ENCODE peak calls at places on chromosomes 16 and 17, in ten cellular contexts. I is Panc1, U is heart left ventricle, A is GM23338, K is GM23248, R is ascending aorta, G is upper lobe of right lung, Z is breast epithelium, F is esophagus squamous epithelium, L is tibial nerve. O is an unnamed sample. For H3K4me1, the result is how much of the 10 kb centered on the place peaks cover.

GRCh38 chr17:68061512-68062313 is 26.2 kb downstream of the KPNA2 start:
- DNase-seq in I (no peak), U (no peak), A (no peak), K (peak), R (peak), G (no peak), Z (no peak), F (no peak), L (no peak), O (no peak)

GRCh38 chr16:81551141-81551808 is 106.7 kb downstream of the CMIP start:
- DNase-seq in I (no peak), U (no peak), A (no peak), K (peak), R (no peak), G (peak), Z (no peak), F (no peak), L (no peak), O (no peak)

GRCh38 chr16:53784312-53784711 is 80.4 kb downstream of the FTO start:
- DNase-seq in I (no peak), U (no peak), A (no peak), K (no peak), R (no peak), G (no peak), Z (no peak), F (no peak), L (no peak), O (no peak)

GRCh38 chr16:85395207-85395912 is 217.8 kb upstream of the GSE1 start:
- DNase-seq in I (no peak), U (peak), A (no peak), K (peak), R (peak), G (peak), Z (no peak), F (no peak), L (peak), O (no peak)

GRCh38 chr17:2796164-2797140 is at the start of gene RAP1GAP2:
- DNase-seq in I (no peak), U (peak), A (no peak), K (no peak), R (peak), G (peak), Z (no peak), F (peak), L (peak), O (no peak)

GRCh38 chr16:4981473-4981872 is 23.3 kb downstream of the SEC14L5 start:
- DNase-seq in I (no peak), U (no peak), A (no peak), K (no peak), R (no peak), G (no peak), Z (no peak), F (no peak), L (no peak), O (no peak)

GRCh38 chr17:64147110-64148016 is 17.4 kb upstream of the ERN1 start:
- DNase-seq in I (no peak), U (no peak), A (peak), K (peak), R (no peak), G (no peak), Z (no peak), F (no peak), L (no peak), O (no peak)

GRCh38 chr17:19306160-19307111 is 56.1 kb downstream of the B9D1 start:
- DNase-seq in I (no peak), U (no peak), A (no peak), K (no peak), R (no peak), G (peak), Z (no peak), F (no peak), L (no peak), O (no peak)

GRCh38 chr17:2302740-2303277 is 776 bp downstream of the SMG6 start:
- DNase-seq in I (no peak), U (no peak), A (no peak), K (no peak), R (no peak), G (no peak), Z (no peak), F (no peak), L (no peak), O (no peak)

GRCh38 chr16:49776085-49776501 is 79.8 kb downstream of the ZNF423 start:
- DNase-seq in I (no peak), U (peak), A (peak), K (no peak), R (no peak), G (no peak), Z (no peak), F (no peak), L (no peak), O (no peak)

GRCh38 chr17:66347661-66348604 is 45.5 kb downstream of the PRKCA start:
- DNase-seq in I (no peak), U (no peak), A (no peak), K (peak), R (no peak), G (no peak), Z (no peak), F (no peak), L (no peak), O (no peak)

GRCh38 chr17:57830880-57831279 is 19.0 kb downstream of the MRPS23 start:
- DNase-seq in I (no peak), U (no peak), A (no peak), K (no peak), R (no peak), G (no peak), Z (no peak), F (no peak), L (no peak), O (no peak)

GRCh38 chr17:75877752-75878173 is 618 bp downstream of the TRIM47 start:
- DNase-seq in I (no peak), U (peak), A (peak), K (peak), R (peak), G (peak), Z (peak), F (no peak), L (peak), O (no peak)

GRCh38 chr16:10787304-10787703 is 31.3 kb downstream of the TVP23A start:
- DNase-seq in I (no peak), U (no peak), A (no peak), K (no peak), R (no peak), G (no peak), Z (no peak), F (no peak), L (no peak), O (no peak)

GRCh38 chr17:21214777-21215541 is 998 bp upstream of the TMEM11 start:
- DNase-seq in I (no peak), U (no peak), A (peak), K (peak), R (no peak), G (no peak), Z (no peak), F (no peak), L (no peak), O (no peak)

GRCh38 chr16:3036726-3037315 is at the start of gene BICDL2:
- DNase-seq in I (no peak), U (no peak), A (peak), K (no peak), R (no peak), G (peak), Z (no peak), F (no peak), L (no peak), O (no peak)

GRCh38 chr17:21173543-21173942 is 40.4 kb downstream of the TMEM11 start:
- DNase-seq in I (no peak), U (no peak), A (no peak), K (no peak), R (peak), G (no peak), Z (no peak), F (no peak), L (no peak), O (no peak)

GRCh38 chr17:65222216-65222738 is 85.1 kb downstream of the RGS9 start:
- DNase-seq in I (no peak), U (no peak), A (no peak), K (peak), R (no peak), G (no peak), Z (no peak), F (no peak), L (no peak), O (no peak)

GRCh38 chr16:85126731-85127662 is 14.7 kb upstream of the CIBAR2 start:
- DNase-seq in I (no peak), U (no peak), A (peak), K (peak), R (peak), G (no peak), Z (no peak), F (no peak), L (no peak), O (no peak)

GRCh38 chr17:57971572-57971971 is 16.4 kb upstream of the CUEDC1 start:
- DNase-seq in I (no peak), U (no peak), A (no peak), K (no peak), R (no peak), G (no peak), Z (no peak), F (no peak), L (no peak), O (no peak)

GRCh38 chr17:55068862-55069771 is 100.6 kb downstream of the STXBP4 start:
- DNase-seq in I (no peak), U (no peak), A (no peak), K (no peak), R (no peak), G (no peak), Z (no peak), F (no peak), L (no peak), O (no peak)

GRCh38 chr17:59633658-59634359 is 14.1 kb downstream of the CLTC start:
- DNase-seq in I (no peak), U (no peak), A (no peak), K (no peak), R (no peak), G (no peak), Z (no peak), F (no peak), L (no peak), O (no peak)

GRCh38 chr16:67006930-67007658 is 18.7 kb downstream of the CES4A start:
- DNase-seq in I (no peak), U (no peak), A (no peak), K (peak), R (no peak), G (no peak), Z (no peak), F (no peak), L (no peak), O (no peak)

GRCh38 chr17:20205609-20206008 is 196.4 kb downstream of the SPECC1 start:
- DNase-seq in I (no peak), U (no peak), A (no peak), K (no peak), R (no peak), G (no peak), Z (no peak), F (no peak), L (no peak), O (no peak)

GRCh38 chr16:54284931-54285413 is 1.6 kb downstream of the IRX3 start:
- DNase-seq in I (no peak), U (peak), A (peak), K (peak), R (no peak), G (peak), Z (no peak), F (no peak), L (no peak), O (no peak)

GRCh38 chr16:3158014-3158497 is 23.2 kb downstream of the ZNF213 start:
- DNase-seq in I (no peak), U (no peak), A (peak), K (peak), R (no peak), G (no peak), Z (no peak), F (no peak), L (no peak), O (no peak)

GRCh38 chr17:45345554-45346254 is 28.9 kb upstream of the MAP3K14 start:
- DNase-seq in I (no peak), U (no peak), A (no peak), K (peak), R (peak), G (no peak), Z (peak), F (no peak), L (no peak), O (no peak)

GRCh38 chr17:78998311-78999055 is 11.1 kb downstream of the CANT1 start:
- DNase-seq in I (no peak), U (peak), A (no peak), K (peak), R (peak), G (peak), Z (peak), F (no peak), L (no peak), O (no peak)

GRCh38 chr17:65455972-65456343 is 105.5 kb downstream of the AXIN2 start:
- DNase-seq in I (peak), U (no peak), A (peak), K (no peak), R (no peak), G (no peak), Z (no peak), F (no peak), L (no peak), O (no peak)

GRCh38 chr16:86628614-86629013 is 50.3 kb downstream of the FOXL1 start:
- DNase-seq in I (no peak), U (no peak), A (no peak), K (no peak), R (no peak), G (no peak), Z (no peak), F (no peak), L (no peak), O (no peak)

GRCh38 chr17:78696016-78696992 is 85.8 kb downstream of the CYTH1 start:
- DNase-seq in I (no peak), U (no peak), A (no peak), K (peak), R (no peak), G (no peak), Z (no peak), F (no peak), L (no peak), O (no peak)

GRCh38 chr17:65172511-65173136 is 35.5 kb downstream of the RGS9 start:
- DNase-seq in I (no peak), U (no peak), A (no peak), K (no peak), R (no peak), G (no peak), Z (no peak), F (no peak), L (no peak), O (no peak)

GRCh38 chr17:63817736-63818385 is 9.4 kb upstream of the PSMC5 start:
- DNase-seq in I (no peak), U (no peak), A (no peak), K (no peak), R (no peak), G (no peak), Z (no peak), F (no peak), L (no peak), O (no peak)

GRCh38 chr17:50175035-50175788 is 9.4 kb downstream of the SGCA start:
- DNase-seq in I (no peak), U (peak), A (no peak), K (peak), R (no peak), G (no peak), Z (no peak), F (no peak), L (no peak), O (no peak)

GRCh38 chr16:57264950-57265371 is 19.5 kb downstream of the PLLP start:
- DNase-seq in I (no peak), U (peak), A (no peak), K (no peak), R (no peak), G (peak), Z (peak), F (no peak), L (no peak), O (no peak)

GRCh38 chr16:49663081-49664057 is 192.5 kb downstream of the ZNF423 start:
- DNase-seq in I (no peak), U (peak), A (no peak), K (peak), R (peak), G (no peak), Z (no peak), F (no peak), L (peak), O (no peak)

GRCh38 chr17:1286379-1287106 is 7.1 kb downstream of the TRARG1 start:
- DNase-seq in I (no peak), U (no peak), A (no peak), K (no peak), R (no peak), G (no peak), Z (no peak), F (no peak), L (no peak), O (no peak)

GRCh38 chr17:14205992-14206461 is 30.6 kb downstream of the CDRT15 start:
- DNase-seq in I (no peak), U (peak), A (peak), K (no peak), R (peak), G (peak), Z (peak), F (no peak), L (no peak), O (no peak)

GRCh38 chr16:1545044-1545736 is 11.7 kb downstream of the TMEM204 start:
- DNase-seq in I (no peak), U (peak), A (no peak), K (no peak), R (no peak), G (no peak), Z (no peak), F (no peak), L (no peak), O (no peak)

GRCh38 chr16:59605706-59606105 is 871.6 kb upstream of the GOT2 start:
- DNase-seq in I (no peak), U (no peak), A (no peak), K (no peak), R (no peak), G (no peak), Z (no peak), F (no peak), L (no peak), O (no peak)

GRCh38 chr16:59601452-59601851 is 867.3 kb upstream of the GOT2 start:
- DNase-seq in I (no peak), U (no peak), A (no peak), K (no peak), R (no peak), G (no peak), Z (no peak), F (no peak), L (no peak), O (no peak)

DNA sequence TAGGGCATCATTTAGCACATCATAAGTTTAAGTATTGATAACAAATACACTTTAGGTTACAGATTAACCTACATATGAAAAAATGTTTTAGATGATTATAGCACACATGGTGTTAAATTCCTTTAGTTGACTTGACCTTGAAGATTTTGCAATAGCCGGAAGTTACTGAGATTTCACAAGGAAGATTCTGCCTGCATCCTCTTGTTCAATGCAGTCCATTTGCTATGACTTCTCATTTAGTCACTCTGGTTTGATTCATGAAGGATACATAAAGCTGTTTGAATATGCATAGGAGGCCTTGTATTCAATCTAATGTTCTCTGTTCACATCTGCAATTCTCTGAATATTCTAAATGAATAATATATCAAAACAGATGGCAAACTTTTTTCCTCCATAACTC is 870.2 kb upstream of the GOT2 start:
- DNase-seq in I (no peak), U (no peak), A (no peak), K (peak), R (no peak), G (no peak), Z (no peak), F (no peak), L (no peak), O (no peak)
- H3K4me1 ChIP-seq in I (under half), U (under half), A (under half), K (under half), R (under half), G (under half), Z (under half), F (under half), L (under half), O (under half)

DNA sequence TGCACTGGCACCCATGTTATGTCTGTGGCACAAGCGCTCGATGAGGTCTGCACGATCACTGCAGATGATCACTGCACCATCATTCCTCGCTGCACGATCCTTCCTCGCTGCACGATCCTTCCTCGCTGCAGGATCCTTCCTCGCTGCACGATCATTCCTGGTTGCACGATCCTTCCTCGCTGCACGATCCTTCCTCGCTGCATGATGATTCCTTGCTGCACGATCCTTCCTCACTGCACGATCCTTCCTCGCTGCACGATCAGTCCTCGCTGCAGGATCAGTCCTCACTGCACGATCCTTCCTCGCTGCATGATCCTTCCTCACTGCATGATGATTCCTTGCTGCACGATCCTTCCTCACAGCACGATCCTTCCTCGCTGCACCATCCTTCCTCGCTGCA is 29.3 kb downstream of the METRNL start:
- DNase-seq in I (no peak), U (no peak), A (no peak), K (no peak), R (no peak), G (no peak), Z (no peak), F (no peak), L (no peak), O (no peak)
- H3K27ac ChIP-seq in I (no peak), U (no peak), A (no peak), K (no peak), R (no peak), G (no peak), Z (no peak), F (no peak), L (no peak), O (no peak)

DNA sequence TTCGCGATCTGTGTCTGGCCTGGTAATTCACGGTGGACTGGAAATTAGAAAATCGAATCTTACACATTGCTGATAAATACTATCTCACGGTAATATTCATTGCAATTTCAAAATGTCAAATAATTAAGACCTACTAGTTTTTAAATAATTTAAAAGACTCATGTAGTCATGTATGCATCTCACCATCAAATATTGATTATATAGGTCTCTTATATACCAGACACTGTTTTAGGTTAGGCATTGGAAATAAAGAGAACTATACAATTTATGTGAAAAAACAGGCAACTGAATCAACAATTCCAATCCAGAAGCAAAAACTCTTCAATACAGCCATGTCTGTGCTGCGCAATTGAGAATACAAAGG is 7.5 kb upstream of the PIRT start:
- DNase-seq in I (no peak), U (no peak), A (no peak), K (no peak), R (no peak), G (no peak), Z (no peak), F (no peak), L (no peak), O (no peak)
- H3K4me3 ChIP-seq in I (peak), U (peak), A (peak), K (no peak), R (peak), G (peak), Z (peak), F (peak), L (peak), O (no peak)

GRCh38 chr17:17151055-17151454 is 55.1 kb downstream of the PLD6 start:
- DNase-seq in I (no peak), U (no peak), A (no peak), K (peak), R (no peak), G (no peak), Z (no peak), F (no peak), L (no peak), O (no peak)
- H3K4me1 ChIP-seq in I (under half), U (under half), A (under half), K (under half), R (under half), G (under half), Z (under half), F (half or more), L (under half), O (under half)